ENCODE peak calls at places on chromosomes 4 and X, in nine cellular contexts. Y, E, W, A, D, P, H, C and K are unnamed samples.

GRCh38 chr4:152696764-152697250 is 17.0 kb upstream of the TMEM154 start:
- DNase-seq in P (no peak), W (peak; percentile 9), A (no peak), C (peak; percentile 70), E (no peak), D (peak; percentile 2), H (peak; percentile 36), Y (no peak), K (peak; percentile 40)

GRCh38 chr4:112967109-112967508 is 82.3 kb upstream of the ANK2 start:
- DNase-seq in D (no peak), Y (no peak), W (no peak), H (no peak), P (no peak), C (no peak), E (no peak), A (no peak), K (no peak)

GRCh38 chrX:68894513-68895338 is 65.9 kb downstream of the EFNB1 start:
- DNase-seq in E (no peak), C (peak; percentile 47), D (peak; percentile 40), A (no peak), W (peak; percentile 64), H (no peak), Y (no peak), P (peak; percentile 73), K (no peak)

GRCh38 chr4:71487324-71487677 is 148.5 kb downstream of the SLC4A4 start:
- DNase-seq in P (no peak), Y (no peak), D (peak; percentile 46), A (no peak), W (no peak), C (no peak), E (no peak), H (no peak), K (peak; percentile 36)

GRCh38 chr4:112706840-112707207 is 69.9 kb downstream of the LARP7 start:
- DNase-seq in A (no peak), P (no peak), W (no peak), H (no peak), C (no peak), Y (no peak), E (no peak), D (no peak), K (no peak)

GRCh38 chr4:148224476-148224875 is 217.7 kb downstream of the NR3C2 start:
- DNase-seq in H (no peak), C (no peak), D (no peak), P (no peak), Y (no peak), W (no peak), A (no peak), E (no peak), K (no peak)

GRCh38 chr4:24024597-24024996 is 134.8 kb upstream of the PPARGC1A start:
- DNase-seq in E (no peak), D (no peak), A (peak; percentile 18), W (no peak), P (no peak), H (no peak), C (peak; percentile 60), Y (no peak), K (no peak)

GRCh38 chr4:89364559-89364958 is 57.0 kb upstream of the GPRIN3 start:
- DNase-seq in Y (no peak), H (no peak), A (no peak), P (no peak), W (no peak), D (no peak), E (no peak), C (no peak), K (no peak)

GRCh38 chr4:81687470-81687869 is 215.8 kb upstream of the RASGEF1B start:
- DNase-seq in C (no peak), P (no peak), H (no peak), W (no peak), D (no peak), E (no peak), A (no peak), Y (no peak), K (no peak)

GRCh38 chr4:8537041-8537461 is 43.1 kb upstream of the GPR78 start:
- DNase-seq in Y (peak; percentile 39), A (peak; percentile 76), D (no peak), E (peak; percentile 90), P (peak; percentile 51), W (no peak), H (no peak), C (peak; percentile 99), K (peak; percentile 92)

GRCh38 chrX:104330966-104331365 is 76.2 kb upstream of the ESX1 start:
- DNase-seq in E (no peak), A (no peak), Y (no peak), P (no peak), H (no peak), C (no peak), W (no peak), D (no peak), K (peak; percentile 42)

GRCh38 chrX:39459204-39459603 is 638.6 kb downstream of the BCOR start:
- DNase-seq in H (no peak), Y (no peak), P (no peak), E (no peak), D (no peak), W (no peak), C (no peak), A (no peak), K (no peak)

GRCh38 chr4:45467157-45467556 is 656.7 kb downstream of the GABRG1 start:
- DNase-seq in C (no peak), H (no peak), A (no peak), D (no peak), P (no peak), W (no peak), E (no peak), Y (no peak), K (no peak)

GRCh38 chrX:25599061-25599460 is 539.1 kb upstream of the MAGEB18 start:
- DNase-seq in D (no peak), W (no peak), H (no peak), C (peak; percentile 2), Y (no peak), P (no peak), A (no peak), E (no peak), K (no peak)

GRCh38 chr4:55503164-55503563 is 43.5 kb downstream of the CLOCK start:
- DNase-seq in W (no peak), H (no peak), Y (no peak), C (peak; percentile 63), E (no peak), D (no peak), A (no peak), P (no peak), K (peak; percentile 38)

GRCh38 chr4:25235401-25235800 is 1.6 kb downstream of the PI4K2B start:
- DNase-seq in A (no peak), Y (no peak), P (no peak), W (no peak), D (no peak), E (no peak), C (peak; percentile 19), H (no peak), K (no peak)

GRCh38 chrX:154735695-154736393 is 15.0 kb downstream of the GAB3 start:
- DNase-seq in D (no peak), E (peak; percentile 68), C (peak; percentile 86), A (peak; percentile 70), H (no peak), P (peak; percentile 81), W (no peak), Y (no peak), K (peak; percentile 87)

GRCh38 chrX:35858916-35859315 is 60.6 kb upstream of the CFAP47 start:
- DNase-seq in C (no peak), A (no peak), P (no peak), E (no peak), H (no peak), W (no peak), Y (no peak), D (no peak), K (peak; percentile 5)